ENCODE peak calls at places on chromosomes 12 and 14, in five cellular contexts. B is H1, O is HepG2, N is K562, K is GM12878. T is an unnamed sample.

GRCh38 chr14:54098536-54098935 is 141.9 kb upstream of the BMP4 start:
- DNase-seq in K (no peak), N (no peak), B (no peak), O (no peak), T (no peak)

GRCh38 chr12:97716356-97716755 is 253.8 kb downstream of the RMST start:
- DNase-seq in B (peak), N (no peak), K (no peak), O (peak), T (peak)

GRCh38 chr12:106342397-106343212 is 14.9 kb upstream of the POLR3B start:
- DNase-seq in B (no peak), K (no peak), O (peak), N (peak), T (peak)

GRCh38 chr14:95500201-95500681 is 16.2 kb downstream of the SYNE3 start:
- DNase-seq in B (no peak), K (no peak), N (no peak), O (peak), T (no peak)

GRCh38 chr12:26121841-26122680 is 2.8 kb downstream of the BHLHE41 start:
- DNase-seq in K (no peak), B (no peak), N (peak), O (no peak), T (no peak)

GRCh38 chr12:113090740-113091139 is 34.2 kb downstream of the DTX1 start:
- DNase-seq in K (no peak), O (no peak), N (no peak), B (no peak), T (no peak)

GRCh38 chr14:95191445-95192199 is 34.3 kb upstream of the DICER1 start:
- DNase-seq in K (no peak), N (no peak), B (no peak), O (no peak), T (no peak)

GRCh38 chr12:17976202-17976601 is 113.8 kb downstream of the RERGL start:
- DNase-seq in O (no peak), N (no peak), K (no peak), B (no peak), T (no peak)

GRCh38 chr14:71594828-71595227 is 337.4 kb upstream of the RGS6 start:
- DNase-seq in K (no peak), N (peak), O (no peak), B (no peak), T (no peak)

GRCh38 chr14:97219356-97220017 is 422.3 kb downstream of the VRK1 start:
- DNase-seq in N (no peak), B (no peak), O (no peak), K (no peak), T (no peak)

GRCh38 chr12:105270671-105271255 is 34.8 kb upstream of the APPL2 start:
- DNase-seq in O (no peak), N (no peak), K (no peak), B (no peak), T (no peak)

GRCh38 chr12:28869197-28869596 is 279.9 kb upstream of the FAR2 start:
- DNase-seq in O (no peak), N (no peak), K (no peak), B (no peak), T (no peak)

GRCh38 chr12:71415336-71416231 is 24.0 kb upstream of the LGR5 start:
- DNase-seq in O (peak), N (peak), B (no peak), K (peak), T (peak)

GRCh38 chr14:32531942-32532341 is 202.8 kb downstream of the AKAP6 start:
- DNase-seq in N (no peak), O (no peak), K (no peak), B (no peak), T (no peak)

GRCh38 chr14:51917186-51917585 is 56.8 kb downstream of the GNG2 start:
- DNase-seq in B (no peak), K (no peak), N (no peak), O (no peak), T (no peak)

GRCh38 chr12:116684891-116685290 is 53.0 kb downstream of the SPRING1 start:
- DNase-seq in N (no peak), O (no peak), K (no peak), B (no peak), T (no peak)

GRCh38 chr12:46389130-46389616 is 16.6 kb upstream of the SLC38A2 start:
- DNase-seq in O (no peak), B (no peak), N (no peak), K (no peak), T (no peak)
- TF ChIP-seq KDM1A in O (no peak), B (no peak), N (no peak), K (no peak), T (no peak)

GRCh38 chr14:65462411-65462810 is 49.9 kb downstream of the FUT8 start:
- DNase-seq in K (peak), B (no peak), O (no peak), N (no peak), T (no peak)
- TF ChIP-seq KDM1A in K (no peak), B (no peak), O (no peak), N (no peak), T (no peak)

DNA sequence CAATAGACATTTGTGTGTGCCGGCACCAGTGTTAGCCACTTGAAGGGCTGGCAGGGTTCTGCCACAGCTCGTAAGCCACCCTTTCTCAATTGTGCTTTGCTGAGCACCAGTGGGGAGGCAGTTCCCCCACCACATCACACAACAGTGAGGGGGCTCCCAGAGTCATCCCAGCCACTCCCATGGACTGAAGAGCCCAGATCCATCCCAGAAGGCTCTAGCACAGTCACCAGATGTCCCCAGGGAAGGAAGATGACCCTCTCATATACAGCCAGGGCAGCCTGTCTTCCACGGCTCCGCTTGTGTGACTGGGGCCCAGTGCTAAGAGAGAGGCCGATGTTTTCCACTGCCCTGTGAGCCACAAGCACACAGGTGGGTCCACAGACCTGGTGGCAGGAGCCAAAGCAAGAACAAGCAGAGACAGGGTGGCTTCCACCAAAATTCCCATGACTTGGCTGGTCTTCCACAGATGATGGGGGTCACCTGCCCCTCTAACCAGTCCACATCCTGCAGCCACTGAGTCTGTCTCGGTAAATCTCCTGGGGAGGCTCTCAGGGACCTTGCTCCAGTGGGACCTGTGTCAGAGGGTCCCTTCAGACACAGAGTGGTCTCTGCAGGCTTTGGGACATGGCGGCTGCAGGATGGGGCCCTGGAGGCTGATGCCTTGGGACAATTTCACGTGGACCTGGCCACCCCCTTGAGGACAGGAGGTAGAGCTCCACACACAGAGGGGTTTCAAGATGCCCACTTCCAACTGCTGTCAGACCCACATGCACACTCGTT is 71.9 kb upstream of the DDX11 start:
- DNase-seq in K (no peak), B (no peak), O (no peak), N (no peak), T (no peak)
- TF ChIP-seq KDM1A in K (no peak), B (no peak), O (no peak), N (no peak), T (no peak)

GRCh38 chr14:21528381-21529348 is 2.5 kb upstream of the SALL2 start:
- DNase-seq in N (peak), B (no peak), O (peak), K (no peak), T (no peak)
- TF ChIP-seq KDM1A in N (peak), B (no peak), O (no peak), K (no peak), T (no peak)

GRCh38 chr14:89589400-89590128 is 172.5 kb upstream of the FOXN3 start:
- DNase-seq in N (no peak), B (no peak), K (peak), O (no peak), T (no peak)
- TF ChIP-seq KDM1A in N (no peak), B (no peak), K (no peak), O (no peak), T (no peak)

GRCh38 chr12:42020226-42020625 is 124.4 kb downstream of the GXYLT1 start:
- DNase-seq in N (no peak), O (no peak), K (no peak), B (no peak), T (no peak)

GRCh38 chr12:42024495-42024830 is 120.2 kb downstream of the GXYLT1 start:
- DNase-seq in N (no peak), K (no peak), O (no peak), B (no peak), T (no peak)

GRCh38 chr12:42027537-42027936 is 117.1 kb downstream of the GXYLT1 start:
- DNase-seq in K (no peak), N (no peak), O (no peak), B (no peak), T (no peak)

GRCh38 chr12:42023733-42024494 is 120.8 kb downstream of the GXYLT1 start:
- DNase-seq in O (peak), N (peak), B (peak), K (peak), T (peak)
- TF ChIP-seq KDM1A in O (no peak), N (no peak), B (no peak), K (no peak), T (no peak)

DNA sequence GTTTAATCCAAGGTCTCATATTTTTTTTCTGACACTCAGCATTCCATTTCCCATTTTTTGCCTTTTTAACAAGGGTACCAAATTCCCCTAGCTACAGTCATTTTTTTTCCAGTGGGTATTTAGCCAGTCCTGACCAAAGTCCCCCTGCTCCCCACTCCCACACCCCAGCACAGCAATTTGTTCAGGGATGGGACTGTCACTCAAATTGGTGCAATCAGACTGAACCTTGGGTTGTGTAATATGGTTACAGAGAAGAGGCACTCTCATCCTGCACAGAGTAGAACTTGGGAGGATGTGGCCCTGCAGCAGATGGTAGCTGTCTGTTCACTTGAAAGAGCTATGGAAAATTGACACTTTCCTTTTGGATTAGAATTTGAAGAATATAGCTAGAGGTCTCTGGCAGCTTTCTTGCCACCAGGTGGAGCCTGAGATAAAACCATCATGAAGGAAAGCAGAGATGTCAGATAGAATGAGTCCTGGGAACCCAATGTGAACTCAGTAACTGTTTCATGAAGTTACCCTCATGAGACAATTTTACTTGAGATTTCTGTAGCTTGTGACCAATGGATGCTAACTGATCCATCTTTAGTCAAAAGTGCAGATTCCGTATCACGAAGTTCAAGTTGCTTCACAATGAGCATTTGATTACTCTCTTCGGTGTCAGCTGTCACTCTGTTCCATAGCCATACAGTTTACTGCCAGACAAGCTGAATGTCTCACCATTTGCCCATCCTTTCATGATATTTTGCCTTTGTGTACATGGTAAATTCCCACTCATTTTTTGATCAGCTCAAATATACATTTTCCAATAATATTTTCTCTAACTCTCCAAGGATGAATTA is 394.0 kb upstream of the SYT1 start:
- DNase-seq in O (peak), K (no peak), N (peak), B (no peak), T (peak)
- TF ChIP-seq KDM1A in O (no peak), K (no peak), N (no peak), B (no peak), T (no peak)

T was measured in A549.